ENCODE peak calls at places on chromosomes 4 and X, in four cellular contexts. Y is HepG2, P is WTC11, W is GM12878. H is an unnamed sample.

GRCh38 chr4:91267543-91267942 is 1036.2 kb upstream of the GRID2 start:
- DNase-seq in Y (no peak), P (no peak), W (no peak), H (no peak)

GRCh38 chrX:6291444-6291843 is 62.8 kb upstream of the NLGN4X start:
- DNase-seq in Y (no peak), W (no peak), P (no peak), H (no peak)

GRCh38 chr4:52142816-52143215 is 91.7 kb downstream of the SPATA18 start:
- DNase-seq in P (no peak), Y (no peak), W (no peak), H (no peak)

GRCh38 chr4:116400480-116400879 is 684.9 kb downstream of the TRAM1L1 start:
- DNase-seq in W (no peak), Y (no peak), P (no peak), H (no peak)

GRCh38 chr4:156829194-156829593 is 142.4 kb downstream of the PDGFC start:
- DNase-seq in P (no peak), Y (no peak), W (no peak), H (no peak)

GRCh38 chr4:134862116-134862515 is 660.5 kb upstream of the PABPC4L start:
- DNase-seq in P (no peak), Y (no peak), W (no peak), H (no peak)

GRCh38 chrX:12965390-12965940 is 9.4 kb upstream of the TMSB4X start:
- DNase-seq in W (no peak), Y (no peak), P (no peak), H (peak; percentile 77)

GRCh38 chrX:9357500-9358139 is 107.2 kb upstream of the TBL1X start:
- DNase-seq in W (no peak), Y (no peak), P (no peak), H (no peak)

GRCh38 chr4:147723316-147723715 is 8.6 kb upstream of the ARHGAP10 start:
- DNase-seq in W (no peak), Y (peak; percentile 21), P (no peak), H (no peak)

GRCh38 chr4:142719854-142720541 is 126.1 kb downstream of the INPP4B start:
- DNase-seq in Y (no peak), P (no peak), W (no peak), H (no peak)

GRCh38 chr4:187108846-187109245 is 385.2 kb upstream of the FAT1 start:
- DNase-seq in Y (no peak), W (no peak), P (no peak), H (no peak)

GRCh38 chr4:95107004-95107403 is 349.2 kb downstream of the BMPR1B start:
- DNase-seq in Y (no peak), P (no peak), W (no peak), H (no peak)

GRCh38 chr4:85864806-85865205 is 389.9 kb downstream of the ARHGAP24 start:
- DNase-seq in P (no peak), W (no peak), Y (no peak), H (no peak)

GRCh38 chrX:53442322-53442631 is 8.1 kb upstream of the HSD17B10 start:
- DNase-seq in Y (no peak), W (no peak), P (no peak), H (no peak)

GRCh38 chr4:92303621-92304027 is at the start of gene GRID2:
- DNase-seq in Y (no peak), P (peak; percentile 83), W (no peak), H (no peak)

GRCh38 chr4:121375262-121375661 is 5.6 kb downstream of the QRFPR start:
- DNase-seq in P (no peak), Y (no peak), W (no peak), H (no peak)

GRCh38 chrX:11419102-11419501 is 125.9 kb downstream of the AMELX start:
- DNase-seq in W (no peak), P (no peak), Y (no peak), H (peak; percentile 69)

GRCh38 chr4:182307746-182308145 is 64.5 kb downstream of the TENM3 start:
- DNase-seq in Y (no peak), P (no peak), W (no peak), H (no peak)

GRCh38 chr4:55561884-55562283 is 15.2 kb upstream of the CLOCK start:
- DNase-seq in Y (no peak), P (no peak), W (no peak), H (no peak)

GRCh38 chr4:163221467-163221866 is 54.8 kb upstream of the NAF1 start:
- DNase-seq in W (no peak), P (no peak), Y (no peak), H (no peak)

GRCh38 chrX:28787206-28787605 is 200.0 kb downstream of the IL1RAPL1 start:
- DNase-seq in Y (no peak), W (no peak), P (no peak), H (no peak)

GRCh38 chrX:24682739-24683432 is 10.8 kb upstream of the POLA1 start:
- DNase-seq in Y (no peak), P (no peak), W (no peak), H (no peak)

GRCh38 chr4:139692300-139693012 is 26.8 kb downstream of the MGST2 start:
- DNase-seq in W (no peak), P (peak; percentile 26), Y (peak; percentile 94), H (no peak)

GRCh38 chr4:111618908-111619307 is 526.3 kb upstream of the FAM241A start:
- DNase-seq in Y (no peak), P (no peak), W (no peak), H (no peak)

GRCh38 chr4:142129473-142129872 is 493.1 kb downstream of the IL15 start:
- DNase-seq in Y (no peak), P (no peak), W (no peak), H (no peak)

GRCh38 chrX:39975094-39975865 is 122.5 kb downstream of the BCOR start:
- DNase-seq in P (no peak), Y (peak; percentile 74), W (no peak), H (no peak)

GRCh38 chr4:139896242-139896752 is 230.7 kb downstream of the MGST2 start:
- DNase-seq in P (no peak), Y (no peak), W (no peak), H (no peak)

GRCh38 chr4:143587703-143588102 is 74.2 kb downstream of the SMARCA5 start:
- DNase-seq in Y (no peak), W (no peak), P (no peak), H (no peak)

GRCh38 chrX:103153661-103154060 is 60.7 kb upstream of the NXF3 start:
- DNase-seq in W (no peak), P (no peak), Y (no peak), H (no peak)
- TF ChIP-seq TCF7 in W (no peak), P (no peak), Y (no peak), H (no peak)

GRCh38 chr4:167290684-167291083 is 56.4 kb upstream of the SPOCK3 start:
- DNase-seq in Y (no peak), W (no peak), P (no peak), H (no peak)
- TF ChIP-seq TCF7 in Y (no peak), W (no peak), P (no peak), H (no peak)

GRCh38 chrX:52359614-52360232 is 9.1 kb upstream of the XAGE2 start:
- DNase-seq in W (no peak), Y (no peak), P (no peak), H (no peak)

GRCh38 chrX:52368368-52369055 is at the start of gene XAGE2:
- DNase-seq in Y (no peak), W (no peak), P (no peak), H (no peak)

GRCh38 chrX:52363247-52363883 is 5.5 kb upstream of the XAGE2 start:
- DNase-seq in Y (no peak), P (no peak), W (no peak), H (peak; percentile 84)
- TF ChIP-seq TCF7 in Y (no peak), P (no peak), W (no peak), H (no peak)

DNA sequence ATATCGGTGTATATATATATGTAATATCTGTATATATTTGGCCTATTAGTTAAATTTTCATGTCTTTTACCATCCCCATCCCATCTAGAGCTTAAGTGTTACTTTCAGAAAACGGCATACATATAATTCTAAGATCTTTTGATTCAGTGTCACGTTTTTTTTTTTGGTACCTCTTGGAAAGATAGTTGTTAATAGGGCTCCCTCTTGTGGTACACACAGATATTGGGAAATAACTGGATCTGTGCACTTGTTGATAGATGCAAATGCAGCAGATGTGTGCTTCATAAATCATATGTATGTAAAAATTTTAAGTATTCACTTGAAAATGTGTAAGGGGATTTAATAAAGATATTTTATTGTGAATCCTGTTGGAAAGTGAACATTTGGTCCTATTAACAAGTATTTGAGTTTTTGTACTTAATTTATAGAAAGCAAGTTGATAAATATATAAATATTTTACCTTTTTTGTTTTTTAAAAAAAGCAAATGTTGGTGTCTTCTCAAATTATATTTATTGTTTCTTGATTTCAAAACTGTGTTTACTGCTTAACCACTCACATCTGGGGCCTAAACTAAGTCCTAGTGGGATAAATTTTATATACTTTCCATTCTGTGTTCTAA is 74.7 kb downstream of the PAQR3 start:
- DNase-seq in Y (peak; percentile 74), P (no peak), W (peak; percentile 44), H (peak; percentile 75)
- TF ChIP-seq TCF7 in Y (no peak), P (no peak), W (no peak), H (no peak)

DNA sequence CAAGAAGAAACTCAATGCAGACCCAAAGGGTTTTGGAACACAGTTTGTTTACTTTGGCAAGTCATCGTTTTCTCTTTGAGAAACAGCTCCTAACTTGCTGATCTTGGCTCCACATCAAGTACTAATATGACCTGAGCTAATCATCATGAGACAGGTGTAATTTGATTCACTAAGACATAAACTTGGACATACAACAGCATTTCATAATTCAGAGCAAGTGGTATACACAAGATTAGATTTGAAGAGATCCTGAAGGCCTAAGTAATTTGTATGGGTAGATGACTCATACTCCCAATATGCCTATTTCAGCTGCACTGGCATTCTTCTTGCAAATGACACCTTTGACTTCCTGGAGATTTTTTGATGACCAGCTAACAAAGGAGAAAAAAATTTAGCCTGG is 1521.7 kb downstream of the RPA4 start:
- DNase-seq in W (no peak), Y (no peak), P (no peak), H (no peak)
- TF ChIP-seq TCF7 in W (no peak), Y (no peak), P (no peak), H (no peak)

DNA sequence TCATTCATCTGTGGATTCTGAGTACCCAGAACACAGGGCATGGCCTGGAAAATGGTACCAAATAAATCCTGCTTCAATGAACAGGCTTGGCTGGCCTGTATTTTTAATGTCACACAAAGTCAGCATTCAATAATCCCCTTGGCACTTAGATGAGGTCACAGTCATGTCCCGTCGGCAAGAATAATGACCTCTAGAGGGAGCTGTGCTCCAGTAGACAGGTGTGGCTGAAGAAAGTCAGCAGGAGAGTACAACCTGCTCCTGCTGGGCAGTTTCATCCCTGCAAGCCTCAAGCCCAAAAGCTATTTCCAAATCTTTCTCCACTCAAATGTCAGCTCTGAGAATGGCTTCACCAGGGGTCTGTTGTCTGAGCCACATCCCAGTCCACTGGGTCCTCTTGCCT is 404.0 kb upstream of the F9 start:
- DNase-seq in W (no peak), P (peak; percentile 37), Y (peak; percentile 12), H (peak; percentile 72)
- TF ChIP-seq TCF7 in W (no peak), P (no peak), Y (no peak), H (no peak)